ENCODE peak calls at places on chromosomes 3 and 15, in five cellular contexts. One of them, this sample, is unnamed.

GRCh38 chr3:147914532-147914931 is 505.4 kb downstream of the ZIC1 start:
- DNase-seq in lung: no peak
- DNase-seq in fibroblast of mammary gland: no peak
- DNase-seq in mesothelial cell of epicardium: no peak
- DNase-seq in tibial artery: no peak
- DNase-seq in this sample: no peak

GRCh38 chr3:18423401-18424212 is 1.5 kb downstream of the SATB1 start:
- DNase-seq in lung: no peak
- DNase-seq in fibroblast of mammary gland: peak
- DNase-seq in tibial artery: peak
- DNase-seq in mesothelial cell of epicardium: no peak
- DNase-seq in this sample: no peak

GRCh38 chr3:88180398-88180999 is 30.7 kb downstream of the C3orf38 start:
- DNase-seq in tibial artery: no peak
- DNase-seq in fibroblast of mammary gland: peak
- DNase-seq in lung: no peak
- DNase-seq in mesothelial cell of epicardium: no peak
- DNase-seq in this sample: no peak

GRCh38 chr3:38516669-38517068 is 20.5 kb downstream of the EXOG start:
- DNase-seq in fibroblast of mammary gland: peak
- DNase-seq in lung: no peak
- DNase-seq in mesothelial cell of epicardium: no peak
- DNase-seq in tibial artery: no peak
- DNase-seq in this sample: no peak

GRCh38 chr3:59611649-59612431 is 562.0 kb upstream of the CFAP20DC start:
- DNase-seq in tibial artery: no peak
- DNase-seq in lung: no peak
- DNase-seq in fibroblast of mammary gland: peak
- DNase-seq in mesothelial cell of epicardium: no peak
- DNase-seq in this sample: no peak

GRCh38 chr3:12966847-12967750 is 106.1 kb downstream of the IQSEC1 start:
- DNase-seq in fibroblast of mammary gland: peak
- DNase-seq in mesothelial cell of epicardium: peak
- DNase-seq in lung: no peak
- DNase-seq in tibial artery: peak
- DNase-seq in this sample: peak

GRCh38 chr3:70064194-70064787 is 64.8 kb downstream of the SAMMSON start:
- DNase-seq in mesothelial cell of epicardium: no peak
- DNase-seq in lung: no peak
- DNase-seq in fibroblast of mammary gland: peak
- DNase-seq in tibial artery: no peak
- DNase-seq in this sample: no peak

GRCh38 chr3:99532246-99532645 is 106.1 kb upstream of the COL8A1 start:
- DNase-seq in fibroblast of mammary gland: peak
- DNase-seq in lung: no peak
- DNase-seq in tibial artery: peak
- DNase-seq in mesothelial cell of epicardium: no peak
- DNase-seq in this sample: peak

GRCh38 chr15:51970981-51971352 is 611 bp downstream of the LEO1 start:
- DNase-seq in fibroblast of mammary gland: no peak
- DNase-seq in tibial artery: no peak
- DNase-seq in mesothelial cell of epicardium: no peak
- DNase-seq in lung: no peak
- DNase-seq in this sample: no peak

GRCh38 chr3:45617430-45618080 is 23.0 kb downstream of the LIMD1 start:
- DNase-seq in tibial artery: no peak
- DNase-seq in lung: no peak
- DNase-seq in fibroblast of mammary gland: no peak
- DNase-seq in mesothelial cell of epicardium: no peak
- DNase-seq in this sample: no peak

GRCh38 chr15:38050529-38050928 is 116.1 kb downstream of the TMCO5A start:
- DNase-seq in fibroblast of mammary gland: peak
- DNase-seq in mesothelial cell of epicardium: no peak
- DNase-seq in tibial artery: no peak
- DNase-seq in lung: no peak
- DNase-seq in this sample: no peak

GRCh38 chr3:174958671-174959328 is 99.7 kb downstream of the NAALADL2 start:
- DNase-seq in fibroblast of mammary gland: peak
- DNase-seq in lung: no peak
- DNase-seq in tibial artery: no peak
- DNase-seq in mesothelial cell of epicardium: no peak
- DNase-seq in this sample: no peak

GRCh38 chr3:108171095-108171494 is 51.1 kb downstream of the IFT57 start:
- DNase-seq in lung: no peak
- DNase-seq in fibroblast of mammary gland: no peak
- DNase-seq in mesothelial cell of epicardium: no peak
- DNase-seq in tibial artery: no peak
- DNase-seq in this sample: no peak

GRCh38 chr15:73584699-73585420 is 48.3 kb downstream of the NPTN start:
- DNase-seq in tibial artery: no peak
- DNase-seq in lung: no peak
- DNase-seq in mesothelial cell of epicardium: no peak
- DNase-seq in fibroblast of mammary gland: peak
- DNase-seq in this sample: no peak

GRCh38 chr15:70035051-70035718 is 62.5 kb downstream of the TLE3 start:
- DNase-seq in fibroblast of mammary gland: no peak
- DNase-seq in tibial artery: peak
- DNase-seq in lung: no peak
- DNase-seq in mesothelial cell of epicardium: no peak
- DNase-seq in this sample: no peak

GRCh38 chr3:190883973-190884832 is 21.7 kb upstream of the GMNC start:
- DNase-seq in lung: peak
- DNase-seq in fibroblast of mammary gland: peak
- DNase-seq in mesothelial cell of epicardium: no peak
- DNase-seq in tibial artery: no peak
- DNase-seq in this sample: no peak

GRCh38 chr3:73255609-73256029 is 194.2 kb downstream of the EBLN2 start:
- DNase-seq in tibial artery: no peak
- DNase-seq in mesothelial cell of epicardium: peak
- DNase-seq in lung: peak
- DNase-seq in fibroblast of mammary gland: peak
- DNase-seq in this sample: no peak

GRCh38 chr3:171797873-171798272 is 12.4 kb downstream of the PLD1 start:
- DNase-seq in fibroblast of mammary gland: no peak
- DNase-seq in lung: no peak
- DNase-seq in mesothelial cell of epicardium: no peak
- DNase-seq in tibial artery: no peak
- DNase-seq in this sample: no peak

GRCh38 chr3:193590088-193590856 is 2.7 kb upstream of the OPA1 start:
- DNase-seq in mesothelial cell of epicardium: no peak
- DNase-seq in fibroblast of mammary gland: peak
- DNase-seq in lung: no peak
- DNase-seq in tibial artery: no peak
- DNase-seq in this sample: no peak

DNA sequence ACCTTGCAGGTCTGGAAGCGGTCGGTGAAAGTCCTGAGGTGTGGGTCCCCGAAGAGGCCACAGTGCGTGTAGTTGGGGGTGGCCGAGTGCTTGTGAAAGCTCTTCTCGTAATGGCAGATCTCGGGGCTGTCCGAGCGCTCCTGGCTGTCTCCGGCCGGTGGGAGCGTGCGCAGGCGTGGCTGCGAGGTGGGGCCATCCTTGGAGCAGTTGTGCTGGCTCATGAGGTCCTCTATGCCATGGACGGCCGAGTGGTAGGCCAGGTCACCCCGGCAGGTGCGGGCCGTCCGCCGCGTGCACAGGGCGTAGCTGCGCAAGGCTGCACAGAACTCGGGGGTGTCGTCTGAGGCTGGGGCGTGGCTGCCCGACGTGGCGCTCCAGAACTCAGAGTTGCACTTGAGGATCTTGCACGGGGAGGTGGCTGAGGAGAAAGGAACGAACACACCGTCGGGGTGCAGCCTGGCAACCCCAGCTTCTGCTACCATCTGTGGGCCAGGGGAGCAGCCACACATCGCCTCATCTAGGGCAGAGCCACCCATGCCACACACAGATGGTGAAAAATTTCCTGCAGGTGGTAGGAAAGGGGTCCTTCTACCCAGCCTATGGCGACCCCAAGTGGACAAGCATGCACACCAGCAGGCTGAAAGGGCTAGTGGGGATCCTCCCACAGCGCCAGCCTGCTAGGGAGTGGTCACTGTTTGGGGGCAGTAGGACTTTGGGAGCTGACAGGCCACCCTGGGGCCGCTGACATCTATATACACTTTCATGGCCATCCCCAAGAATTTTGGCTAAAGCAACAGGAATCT is 36.7 kb downstream of the RGMA start:
- DNase-seq in tibial artery: no peak
- DNase-seq in fibroblast of mammary gland: no peak
- DNase-seq in lung: no peak
- DNase-seq in mesothelial cell of epicardium: no peak
- DNase-seq in this sample: no peak
- TF ChIP-seq CTCF in tibial artery: no peak
- TF ChIP-seq CTCF in fibroblast of mammary gland: no peak
- TF ChIP-seq CTCF in lung: no peak
- TF ChIP-seq CTCF in mesothelial cell of epicardium: no peak
- TF ChIP-seq CTCF in this sample: no peak

DNA sequence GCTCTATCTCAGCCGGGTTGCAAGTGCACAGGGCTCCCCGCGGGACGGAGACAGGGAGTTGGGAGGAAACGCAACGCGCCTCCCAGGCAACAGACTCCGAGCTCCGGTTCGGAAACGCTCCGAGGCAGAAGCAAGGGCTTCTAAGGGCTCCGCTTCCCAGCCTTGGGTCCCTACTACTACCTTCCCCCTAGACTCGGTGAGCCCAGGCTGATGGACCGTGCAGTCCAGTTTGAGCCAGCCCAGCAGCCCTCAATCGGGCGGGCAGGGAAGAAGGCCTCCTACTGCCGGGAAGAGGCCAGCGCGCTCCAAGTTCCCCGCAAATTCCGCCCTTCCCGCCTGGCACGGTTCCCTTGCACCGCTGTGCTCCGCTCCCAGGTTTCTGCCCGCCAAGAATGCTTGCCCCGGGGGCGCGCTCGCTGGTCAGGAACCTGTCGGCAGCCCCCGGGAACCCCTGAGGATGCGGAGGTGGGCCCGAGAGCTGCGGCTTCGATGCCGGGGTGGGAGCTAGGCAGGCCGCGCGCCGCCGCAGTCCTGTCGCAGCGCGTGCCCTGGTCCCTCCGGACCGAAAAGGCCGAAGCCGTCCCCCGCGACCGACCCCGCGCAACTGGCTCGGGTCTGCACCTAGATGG is 728 bp downstream of the TRANK1 start:
- DNase-seq in tibial artery: peak
- DNase-seq in mesothelial cell of epicardium: peak
- DNase-seq in fibroblast of mammary gland: peak
- DNase-seq in lung: peak
- DNase-seq in this sample: peak
- TF ChIP-seq CTCF in tibial artery: no peak
- TF ChIP-seq CTCF in mesothelial cell of epicardium: no peak
- TF ChIP-seq CTCF in fibroblast of mammary gland: no peak
- TF ChIP-seq CTCF in lung: no peak
- TF ChIP-seq CTCF in this sample: no peak

GRCh38 chr3:121985841-121986240 is 36.2 kb downstream of the ILDR1 start:
- DNase-seq in fibroblast of mammary gland: no peak
- DNase-seq in mesothelial cell of epicardium: no peak
- DNase-seq in tibial artery: no peak
- DNase-seq in lung: no peak
- DNase-seq in this sample: no peak

GRCh38 chr3:121992601-121993560 is 29.2 kb downstream of the ILDR1 start:
- DNase-seq in tibial artery: no peak
- DNase-seq in fibroblast of mammary gland: no peak
- DNase-seq in mesothelial cell of epicardium: no peak
- DNase-seq in lung: no peak
- DNase-seq in this sample: no peak

GRCh38 chr3:121995190-121996137 is 26.6 kb downstream of the ILDR1 start:
- DNase-seq in lung: peak
- DNase-seq in mesothelial cell of epicardium: no peak
- DNase-seq in tibial artery: peak
- DNase-seq in fibroblast of mammary gland: peak
- DNase-seq in this sample: no peak

GRCh38 chr3:121988146-121988545 is 33.9 kb downstream of the ILDR1 start:
- DNase-seq in mesothelial cell of epicardium: no peak
- DNase-seq in lung: no peak
- DNase-seq in tibial artery: no peak
- DNase-seq in fibroblast of mammary gland: peak
- DNase-seq in this sample: no peak

GRCh38 chr3:121989943-121990342 is 32.1 kb downstream of the ILDR1 start:
- DNase-seq in mesothelial cell of epicardium: no peak
- DNase-seq in fibroblast of mammary gland: no peak
- DNase-seq in lung: no peak
- DNase-seq in tibial artery: no peak
- DNase-seq in this sample: no peak
- TF ChIP-seq CTCF in mesothelial cell of epicardium: no peak
- TF ChIP-seq CTCF in fibroblast of mammary gland: no peak
- TF ChIP-seq CTCF in lung: no peak
- TF ChIP-seq CTCF in tibial artery: no peak
- TF ChIP-seq CTCF in this sample: no peak

GRCh38 chr3:66577804-66578203 is 77.0 kb upstream of the LRIG1 start:
- DNase-seq in tibial artery: no peak
- DNase-seq in fibroblast of mammary gland: no peak
- DNase-seq in mesothelial cell of epicardium: no peak
- DNase-seq in lung: no peak
- DNase-seq in this sample: no peak

GRCh38 chr3:66574091-66574490 is 73.3 kb upstream of the LRIG1 start:
- DNase-seq in fibroblast of mammary gland: no peak
- DNase-seq in mesothelial cell of epicardium: no peak
- DNase-seq in tibial artery: no peak
- DNase-seq in lung: no peak
- DNase-seq in this sample: no peak

GRCh38 chr3:66572090-66572632 is 71.3 kb upstream of the LRIG1 start:
- DNase-seq in lung: no peak
- DNase-seq in fibroblast of mammary gland: no peak
- DNase-seq in tibial artery: no peak
- DNase-seq in mesothelial cell of epicardium: no peak
- DNase-seq in this sample: no peak

GRCh38 chr3:66572938-66573710 is 72.3 kb upstream of the LRIG1 start:
- DNase-seq in lung: no peak
- DNase-seq in tibial artery: no peak
- DNase-seq in fibroblast of mammary gland: no peak
- DNase-seq in mesothelial cell of epicardium: no peak
- DNase-seq in this sample: peak
- TF ChIP-seq CTCF in lung: no peak
- TF ChIP-seq CTCF in tibial artery: no peak
- TF ChIP-seq CTCF in fibroblast of mammary gland: peak
- TF ChIP-seq CTCF in mesothelial cell of epicardium: peak
- TF ChIP-seq CTCF in this sample: peak

GRCh38 chr15:41825572-41826535 is 2.0 kb upstream of the JMJD7 start:
- DNase-seq in mesothelial cell of epicardium: no peak
- DNase-seq in tibial artery: no peak
- DNase-seq in lung: no peak
- DNase-seq in fibroblast of mammary gland: no peak
- DNase-seq in this sample: no peak

GRCh38 chr15:41828747-41829270 is 917 bp downstream of the JMJD7 start:
- DNase-seq in tibial artery: no peak
- DNase-seq in lung: no peak
- DNase-seq in mesothelial cell of epicardium: no peak
- DNase-seq in fibroblast of mammary gland: peak
- DNase-seq in this sample: no peak

GRCh38 chr15:41827880-41828746 is at the start of gene JMJD7:
- DNase-seq in tibial artery: peak
- DNase-seq in mesothelial cell of epicardium: peak
- DNase-seq in fibroblast of mammary gland: peak
- DNase-seq in lung: peak
- DNase-seq in this sample: peak

GRCh38 chr15:41825145-41825544 is 2.7 kb upstream of the JMJD7 start:
- DNase-seq in tibial artery: no peak
- DNase-seq in lung: no peak
- DNase-seq in fibroblast of mammary gland: no peak
- DNase-seq in mesothelial cell of epicardium: no peak
- DNase-seq in this sample: no peak

GRCh38 chr15:41827290-41827879 is 507 bp upstream of the JMJD7 start:
- DNase-seq in fibroblast of mammary gland: no peak
- DNase-seq in tibial artery: no peak
- DNase-seq in mesothelial cell of epicardium: no peak
- DNase-seq in lung: no peak
- DNase-seq in this sample: no peak
- TF ChIP-seq CTCF in fibroblast of mammary gland: no peak
- TF ChIP-seq CTCF in tibial artery: no peak
- TF ChIP-seq CTCF in mesothelial cell of epicardium: no peak
- TF ChIP-seq CTCF in lung: no peak
- TF ChIP-seq CTCF in this sample: peak